ENCODE peak calls at places on chromosomes 5 and 9, in four cellular contexts. E is HCT116, F is SK-N-SH, G is PC-3. R is an unnamed sample.

GRCh38 chr5:89878140-89878570 is 531.4 kb downstream of the CETN3 start:
- DNase-seq in F (no peak), G (peak; percentile 96), E (peak; percentile 59), R (no peak)

GRCh38 chr5:64462391-64462790 is 43.4 kb upstream of the RGS7BP start:
- DNase-seq in G (no peak), E (no peak), F (no peak), R (no peak)

GRCh38 chr9:95086564-95086955 is 230.9 kb downstream of the FANCC start:
- DNase-seq in F (no peak), G (no peak), E (no peak), R (no peak)

GRCh38 chr5:91022518-91022917 is 360.6 kb downstream of the ARRDC3 start:
- DNase-seq in G (no peak), E (no peak), F (no peak), R (no peak)

GRCh38 chr5:14816374-14816998 is 55.1 kb downstream of the ANKH start:
- DNase-seq in E (no peak), G (peak; percentile 63), F (no peak), R (no peak)

GRCh38 chr9:130346431-130346830 is 80.9 kb downstream of the HMCN2 start:
- DNase-seq in E (no peak), G (no peak), F (no peak), R (no peak)

GRCh38 chr5:154732212-154732611 is 23.0 kb upstream of the LARP1 start:
- DNase-seq in E (no peak), F (no peak), G (no peak), R (no peak)

GRCh38 chr9:115395511-115396021 is 277.6 kb upstream of the TNC start:
- DNase-seq in E (no peak), G (peak; percentile 73), F (no peak), R (no peak)

GRCh38 chr9:34961574-34962480 is 3.7 kb downstream of the PHF24 start:
- DNase-seq in E (no peak), G (peak; percentile 41), F (no peak), R (no peak)

GRCh38 chr9:130842547-130842946 is 7.5 kb downstream of the ABL1 start:
- DNase-seq in E (no peak), F (no peak), G (no peak), R (no peak)

GRCh38 chr9:63817622-63818518 is 1467.1 kb downstream of the FOXD4L5 start:
- DNase-seq in G (no peak), F (peak; percentile 47), E (no peak), R (peak; percentile 74)

GRCh38 chr5:172114875-172115422 is 73.1 kb downstream of the STK10 start:
- DNase-seq in F (no peak), G (no peak), E (no peak), R (no peak)

GRCh38 chr5:73188764-73189521 is 15.9 kb downstream of the TMEM174 start:
- DNase-seq in G (no peak), F (no peak), E (peak; percentile 8), R (no peak)
- TF ChIP-seq EZH2phosphoT487 in G (no peak), F (no peak), E (no peak), R (no peak)

GRCh38 chr5:3309538-3309937 is 286.1 kb upstream of the IRX1 start:
- DNase-seq in E (no peak), F (no peak), G (no peak), R (no peak)
- H3K9ac ChIP-seq in E (no peak overlapping the region), F (no peak overlapping the region), G (no peak overlapping the region), R (no peak overlapping the region)

DNA sequence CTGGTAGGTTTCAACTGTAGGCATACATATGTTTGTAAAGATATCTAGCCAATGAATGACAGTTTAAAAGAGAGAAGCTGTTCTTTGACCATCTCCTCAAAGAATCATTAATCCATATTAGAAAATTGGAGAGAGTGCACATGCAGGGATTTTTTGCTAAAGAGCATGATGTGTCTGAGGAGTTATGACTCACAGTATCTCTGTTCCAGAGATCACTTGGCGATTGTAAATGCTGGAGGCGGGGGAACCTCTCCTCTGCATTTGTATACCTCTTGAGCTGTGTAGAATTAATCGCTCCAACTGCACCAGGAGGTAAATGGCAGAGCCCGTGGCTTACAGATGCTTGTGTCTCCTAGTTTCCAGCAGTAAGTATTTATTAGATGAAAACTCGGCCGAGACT is 3.7 kb upstream of the SPATA31D1 start:
- DNase-seq in F (no peak), E (no peak), G (peak; percentile 17), R (no peak)
- H3K4me3 ChIP-seq in F (no peak overlapping the region), E (no peak overlapping the region), G (no peak overlapping the region), R (no peak overlapping the region)

GRCh38 chr5:129460951-129461815 is 1.1 kb downstream of the ADAMTS19 start:
- DNase-seq in F (peak; percentile 71), G (peak; percentile 15), E (no peak), R (peak; percentile 56)

GRCh38 chr5:129465945-129466344 is 5.8 kb downstream of the ADAMTS19 start:
- DNase-seq in E (no peak), G (no peak), F (no peak), R (no peak)

GRCh38 chr5:129461816-129462396 is 1.8 kb downstream of the ADAMTS19 start:
- DNase-seq in G (no peak), E (no peak), F (no peak), R (peak; percentile 60)

GRCh38 chr5:129459485-129460120 is 495 bp upstream of the ADAMTS19 start:
- DNase-seq in G (no peak), F (peak; percentile 44), E (no peak), R (no peak)

GRCh38 chr5:129460121-129460950 is at the start of gene ADAMTS19:
- DNase-seq in G (peak; percentile 21), E (no peak), F (peak; percentile 61), R (peak; percentile 60)
- TF ChIP-seq EZH2phosphoT487 in G (no peak), E (no peak), F (peak; percentile 57), R (no peak)

GRCh38 chr9:16210440-16210839 is 657.6 kb downstream of the CCDC171 start:
- DNase-seq in G (no peak), E (no peak), F (no peak), R (no peak)

GRCh38 chr9:16217933-16218830 is 652.3 kb downstream of the BNC2 start:
- DNase-seq in E (no peak), F (no peak), G (no peak), R (no peak)

GRCh38 chr9:16211952-16212351 is 658.5 kb downstream of the BNC2 start:
- DNase-seq in F (no peak), E (no peak), G (no peak), R (no peak)

GRCh38 chr9:16214677-16215076 is 655.8 kb downstream of the BNC2 start:
- DNase-seq in F (no peak), G (no peak), E (no peak), R (no peak)

GRCh38 chr9:16213781-16214515 is 656.5 kb downstream of the BNC2 start:
- DNase-seq in F (no peak), G (peak; percentile 93), E (no peak), R (no peak)
- H3K9ac ChIP-seq in F (no peak overlapping the region), G (peak overlapping the region; percentile 58), E (no peak overlapping the region), R (no peak overlapping the region)

GRCh38 chr5:135190345-135191083 is 156.5 kb upstream of the PITX1 start:
- DNase-seq in G (no peak), F (no peak), E (no peak), R (no peak)
- H3K4me3 ChIP-seq in G (peak overlapping the region; percentile 69), F (peak overlapping the region; percentile 50), E (peak overlapping the region; percentile 53), R (peak overlapping the region; percentile 65)

GRCh38 chr5:178249191-178249989 is 16.8 kb upstream of the PHYKPL start:
- DNase-seq in G (peak; percentile 59), E (no peak), F (no peak), R (no peak)
- TF ChIP-seq EZH2phosphoT487 in G (no peak), E (no peak), F (no peak), R (no peak)